ENCODE peak calls at places on chromosome X, in six cellular contexts. R, U, B, E, Q and X are unnamed samples.

GRCh38 chrX:132488092-132488749 is 617 bp downstream of the MBNL3 start:
- DNase-seq in B (no peak), R (peak), U (no peak), Q (no peak), E (peak), X (no peak)

GRCh38 chrX:32024072-32024471 is 952.2 kb upstream of the FTHL17 start:
- DNase-seq in R (no peak), B (no peak), E (no peak), U (no peak), Q (no peak), X (no peak)

GRCh38 chrX:124228849-124229248 is 103.6 kb upstream of the TEX13D start:
- DNase-seq in Q (no peak), B (no peak), E (no peak), R (no peak), U (no peak), X (no peak)

GRCh38 chrX:25084446-25084845 is 68.7 kb upstream of the ARX start:
- DNase-seq in U (no peak), Q (no peak), B (no peak), R (no peak), E (no peak), X (no peak)

GRCh38 chrX:126489141-126489540 is 63.5 kb downstream of the DCAF12L1 start:
- DNase-seq in B (no peak), Q (no peak), U (no peak), E (no peak), R (no peak), X (no peak)

GRCh38 chrX:121733514-121733913 is 686.1 kb downstream of the GLUD2 start:
- DNase-seq in E (no peak), Q (no peak), U (no peak), B (no peak), R (peak), X (no peak)

GRCh38 chrX:15864629-15865028 is 10.0 kb upstream of the AP1S2 start:
- DNase-seq in Q (no peak), B (no peak), U (no peak), E (no peak), R (peak), X (no peak)

GRCh38 chrX:74346124-74346523 is 42.1 kb downstream of the ZCCHC13 start:
- DNase-seq in R (peak), B (no peak), U (no peak), E (no peak), Q (no peak), X (no peak)

GRCh38 chrX:131861088-131861787 is 161.9 kb upstream of the STK26 start:
- DNase-seq in Q (no peak), U (no peak), E (no peak), B (no peak), R (no peak), X (no peak)

GRCh38 chrX:2498781-2499302 is 1.9 kb downstream of the DHRSX start:
- DNase-seq in U (peak), E (no peak), Q (no peak), R (peak), B (no peak), X (no peak)

GRCh38 chrX:11702420-11702819 is 36.7 kb upstream of the ARHGAP6 start:
- DNase-seq in E (no peak), Q (no peak), R (no peak), U (no peak), B (no peak), X (no peak)

GRCh38 chrX:11893933-11894710 is 136.1 kb downstream of the MSL3 start:
- DNase-seq in E (no peak), U (no peak), R (peak), B (no peak), Q (no peak), X (no peak)

GRCh38 chrX:150886381-150886780 is 12.1 kb downstream of the CD99L2 start:
- DNase-seq in R (no peak), U (no peak), E (no peak), Q (no peak), B (no peak), X (no peak)

GRCh38 chrX:132842839-132843238 is 115.6 kb downstream of the HS6ST2 start:
- DNase-seq in E (no peak), U (no peak), Q (no peak), R (no peak), B (no peak), X (no peak)

GRCh38 chrX:122934131-122934530 is 249.9 kb upstream of the GRIA3 start:
- DNase-seq in B (no peak), E (no peak), U (no peak), R (no peak), Q (no peak), X (no peak)

GRCh38 chrX:10177620-10178019 is 20.8 kb downstream of the CLCN4 start:
- DNase-seq in R (peak), E (no peak), B (no peak), Q (no peak), U (no peak), X (no peak)

GRCh38 chrX:110138557-110138956 is 135.6 kb downstream of the TMEM164 start:
- DNase-seq in U (no peak), E (no peak), B (no peak), Q (no peak), R (no peak), X (no peak)

GRCh38 chrX:29726811-29727210 is 488.6 kb upstream of the MAGEB2 start:
- DNase-seq in Q (no peak), E (no peak), R (no peak), U (no peak), B (no peak), X (no peak)

GRCh38 chrX:47191331-47191730 is 2.3 kb upstream of the UBA1 start:
- DNase-seq in Q (peak), B (no peak), E (peak), U (peak), R (no peak), X (peak)

GRCh38 chrX:140664939-140665338 is 44.6 kb upstream of the LINC00632 start:
- DNase-seq in R (peak), B (no peak), E (peak), Q (peak), U (no peak), X (peak)

GRCh38 chrX:16711219-16712115 is 1.0 kb downstream of the CTPS2 start:
- DNase-seq in U (no peak), E (peak), R (no peak), B (no peak), Q (no peak), X (peak)

GRCh38 chrX:103688949-103689348 is 2.5 kb upstream of the MORF4L2 start:
- DNase-seq in E (peak), R (peak), B (no peak), Q (no peak), U (no peak), X (peak)

GRCh38 chrX:133783273-133783672 is 202.1 kb downstream of the GPC3 start:
- DNase-seq in Q (peak), R (no peak), B (no peak), E (peak), U (no peak), X (peak)

GRCh38 chrX:56800801-56801200 is 71.8 kb downstream of the NBDY start:
- DNase-seq in B (no peak), E (peak), Q (no peak), U (peak), R (no peak), X (peak)

GRCh38 chrX:95949588-95949987 is 735.1 kb upstream of the DIAPH2 start:
- DNase-seq in E (no peak), Q (no peak), B (no peak), U (no peak), R (no peak), X (no peak)
- TF ChIP-seq CTCF in E (no peak), Q (no peak), B (no peak), U (no peak), R (no peak), X (no peak)

GRCh38 chrX:36898301-36898700 is 109.9 kb upstream of the FAM47C start:
- DNase-seq in B (no peak), Q (no peak), U (no peak), R (no peak), E (peak), X (peak)
- TF ChIP-seq CTCF in B (peak), Q (peak), U (peak), R (peak), E (peak), X (peak)

GRCh38 chrX:152901816-152902501 is 4.1 kb downstream of the ZNF185 start:
- DNase-seq in B (no peak), E (no peak), U (no peak), R (peak), Q (no peak), X (no peak)

GRCh38 chrX:152899111-152899873 is 1.4 kb downstream of the ZNF185 start:
- DNase-seq in E (no peak), U (no peak), R (no peak), B (no peak), Q (no peak), X (no peak)

GRCh38 chrX:152898442-152898841 is 575 bp downstream of the ZNF185 start:
- DNase-seq in Q (no peak), B (no peak), U (no peak), E (no peak), R (no peak), X (no peak)

GRCh38 chrX:152900937-152901445 is 3.1 kb downstream of the ZNF185 start:
- DNase-seq in B (no peak), U (no peak), R (no peak), E (no peak), Q (no peak), X (no peak)

GRCh38 chrX:152899874-152900719 is 2.2 kb downstream of the ZNF185 start:
- DNase-seq in R (no peak), Q (no peak), U (no peak), B (no peak), E (no peak), X (no peak)
- TF ChIP-seq CTCF in R (no peak), Q (no peak), U (no peak), B (no peak), E (no peak), X (no peak)

DNA sequence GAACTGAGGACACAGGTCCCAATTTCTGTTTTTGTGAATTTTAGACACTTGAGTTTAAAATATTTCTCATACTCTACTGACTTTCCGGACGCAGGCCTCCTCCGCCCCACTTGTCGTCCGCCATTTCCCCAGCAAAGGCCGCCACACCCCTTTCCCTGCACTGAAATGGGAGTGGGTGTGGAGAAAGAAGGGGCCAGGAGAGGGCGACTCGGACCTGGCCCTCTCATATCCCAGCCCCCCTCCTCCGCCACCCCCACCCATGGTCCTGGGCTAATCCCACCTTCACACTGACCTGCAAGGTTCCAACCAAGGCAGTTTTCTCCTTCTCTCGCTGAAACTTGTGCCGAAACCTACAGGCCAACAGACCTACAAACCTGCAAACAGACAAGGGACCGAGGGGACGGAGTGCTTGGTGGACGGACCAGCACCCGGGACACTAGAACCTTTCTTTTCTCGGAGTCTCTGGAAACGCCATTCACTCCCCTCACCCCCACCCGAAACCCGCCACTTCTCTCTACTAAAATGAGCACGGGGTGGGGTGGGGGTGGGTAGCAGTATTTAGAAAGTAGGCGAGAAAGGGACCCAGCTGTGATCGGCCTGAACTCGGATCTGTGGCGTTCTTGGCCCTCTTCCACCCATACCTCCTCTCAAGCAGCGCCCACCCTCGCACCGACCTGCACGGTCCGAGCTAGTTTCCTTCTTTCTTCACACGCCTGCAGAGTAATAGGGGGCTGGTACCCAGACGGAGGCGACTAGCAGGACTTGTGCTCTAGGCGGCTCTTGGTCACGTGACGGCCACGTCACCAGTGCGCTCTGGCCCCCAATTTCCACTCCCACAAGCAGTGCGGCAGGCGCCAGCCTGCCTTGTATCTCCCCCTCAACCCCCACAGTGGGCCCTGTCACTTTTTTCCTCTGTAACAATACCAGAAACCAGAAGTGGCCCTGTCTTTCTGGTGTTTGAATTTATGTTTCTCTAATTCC is at the start of gene ARMCX6:
- DNase-seq in R (peak), B (peak), E (peak), Q (peak), U (peak), X (peak)
- TF ChIP-seq CTCF in R (peak), B (peak), E (peak), Q (peak), U (peak), X (peak)

DNA sequence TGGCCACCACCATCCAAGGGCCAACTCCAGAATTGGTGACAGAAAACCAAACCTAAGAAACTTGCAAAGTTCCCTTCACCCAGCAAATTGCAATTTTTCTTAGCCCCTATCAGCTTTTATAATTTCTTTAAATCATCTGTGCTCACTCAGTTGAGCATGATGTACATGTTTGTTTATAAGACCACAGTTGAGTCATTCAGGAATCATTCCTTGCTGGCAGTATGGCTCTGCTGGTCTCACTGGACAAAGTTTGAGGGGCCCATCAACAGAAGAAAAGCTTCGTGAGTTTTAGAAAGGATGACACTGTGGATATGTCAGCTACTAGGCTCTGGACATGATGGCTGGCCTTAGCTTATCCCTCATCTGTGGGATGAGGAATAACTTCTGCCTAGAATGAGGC is 4.0 kb downstream of the TRPC5 start:
- DNase-seq in U (no peak), R (peak), Q (no peak), E (no peak), B (no peak), X (no peak)
- TF ChIP-seq CTCF in U (no peak), R (no peak), Q (no peak), E (no peak), B (no peak), X (no peak)

GRCh38 chrX:108224218-108224617 is 132.6 kb downstream of the ATG4A start:
- DNase-seq in E (no peak), R (no peak), B (no peak), U (no peak), Q (no peak), X (no peak)

GRCh38 chrX:108223606-108224005 is 132.0 kb downstream of the ATG4A start:
- DNase-seq in U (no peak), Q (no peak), B (no peak), R (peak), E (no peak), X (no peak)

GRCh38 chrX:108221481-108221880 is 129.9 kb downstream of the ATG4A start:
- DNase-seq in R (no peak), E (no peak), U (no peak), B (no peak), Q (no peak), X (no peak)

GRCh38 chrX:108225456-108225730 is 133.8 kb downstream of the ATG4A start:
- DNase-seq in U (no peak), R (peak), Q (no peak), B (no peak), E (no peak), X (no peak)

DNA sequence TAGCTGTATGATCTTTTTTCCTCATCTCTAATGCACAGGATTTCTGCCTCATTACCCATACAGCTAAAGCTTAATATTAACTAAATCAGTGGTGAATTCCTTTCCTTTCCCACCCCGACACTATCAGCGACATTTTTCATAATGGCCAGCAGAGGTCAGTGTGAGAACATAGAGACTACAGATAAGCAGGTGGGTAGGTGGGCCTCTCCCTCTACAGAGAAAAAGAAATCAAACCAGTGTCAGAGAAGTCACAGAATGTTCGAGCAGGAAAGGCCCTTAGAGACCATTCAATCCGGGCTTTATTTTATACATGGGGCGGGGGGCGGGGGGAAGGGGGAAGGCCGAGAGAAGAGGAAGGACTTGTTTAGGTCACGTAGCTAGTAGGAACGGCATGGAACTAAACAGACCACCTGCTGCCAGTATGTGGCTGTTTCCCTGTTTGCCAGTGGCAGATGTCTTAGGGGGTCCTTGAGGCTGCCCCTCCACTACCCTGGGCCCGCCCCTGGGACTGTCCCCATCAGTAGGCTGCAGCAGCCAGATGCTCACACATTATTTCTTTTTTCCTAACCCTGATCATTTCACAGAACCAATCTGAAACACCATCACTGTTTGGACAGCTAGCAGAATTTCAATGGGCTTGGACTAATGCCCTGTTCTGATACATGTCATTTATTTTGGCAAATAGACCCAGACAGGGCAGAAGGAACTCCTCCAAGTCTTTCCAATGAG is 133.3 kb downstream of the ATG4A start:
- DNase-seq in B (no peak), U (no peak), E (peak), Q (no peak), R (peak), X (peak)
- TF ChIP-seq CTCF in B (peak), U (peak), E (peak), Q (peak), R (peak), X (peak)

GRCh38 chrX:149647505-149647904 is 15.9 kb upstream of the TMEM185A start:
- DNase-seq in Q (no peak), U (no peak), B (no peak), R (no peak), E (no peak), X (no peak)
- TF ChIP-seq CTCF in Q (no peak), U (no peak), B (no peak), R (no peak), E (no peak), X (no peak)

DNA sequence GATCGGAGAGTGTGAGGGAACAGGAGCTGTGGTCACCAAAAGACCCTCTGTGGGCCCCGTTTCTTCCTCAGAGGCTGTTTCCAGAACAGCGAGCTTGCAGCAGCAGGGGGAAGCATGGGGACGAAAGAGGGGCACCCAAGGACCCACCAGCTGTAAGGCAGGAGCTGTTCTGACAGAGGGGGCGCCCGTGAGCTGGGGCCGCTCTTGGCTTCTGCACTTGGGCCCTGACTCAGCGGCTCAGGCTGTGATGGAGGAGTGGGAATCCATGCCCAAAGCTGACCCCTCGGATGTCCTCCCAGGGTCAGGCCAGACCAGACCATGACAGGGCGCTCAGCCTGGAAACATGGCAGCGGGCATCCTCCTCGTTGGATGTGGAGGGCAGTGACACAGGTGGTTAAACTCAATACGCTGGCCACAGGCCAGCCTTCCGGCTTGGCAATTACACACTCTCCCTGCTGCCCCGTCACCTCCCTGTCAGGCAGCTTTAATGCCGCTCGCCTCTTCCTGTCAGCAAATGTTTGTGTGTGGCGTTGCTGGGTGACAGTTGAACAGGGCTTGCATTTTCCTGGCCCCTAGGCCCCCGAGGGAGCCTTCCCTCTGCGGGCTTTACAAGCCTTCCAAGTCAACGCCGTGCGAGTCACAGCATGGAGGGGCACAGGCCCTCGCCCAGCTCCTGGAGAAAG is 620.2 kb downstream of the BCOR start:
- DNase-seq in Q (no peak), E (peak), B (no peak), R (peak), U (peak), X (no peak)
- TF ChIP-seq CTCF in Q (peak), E (peak), B (no peak), R (no peak), U (no peak), X (no peak)

DNA sequence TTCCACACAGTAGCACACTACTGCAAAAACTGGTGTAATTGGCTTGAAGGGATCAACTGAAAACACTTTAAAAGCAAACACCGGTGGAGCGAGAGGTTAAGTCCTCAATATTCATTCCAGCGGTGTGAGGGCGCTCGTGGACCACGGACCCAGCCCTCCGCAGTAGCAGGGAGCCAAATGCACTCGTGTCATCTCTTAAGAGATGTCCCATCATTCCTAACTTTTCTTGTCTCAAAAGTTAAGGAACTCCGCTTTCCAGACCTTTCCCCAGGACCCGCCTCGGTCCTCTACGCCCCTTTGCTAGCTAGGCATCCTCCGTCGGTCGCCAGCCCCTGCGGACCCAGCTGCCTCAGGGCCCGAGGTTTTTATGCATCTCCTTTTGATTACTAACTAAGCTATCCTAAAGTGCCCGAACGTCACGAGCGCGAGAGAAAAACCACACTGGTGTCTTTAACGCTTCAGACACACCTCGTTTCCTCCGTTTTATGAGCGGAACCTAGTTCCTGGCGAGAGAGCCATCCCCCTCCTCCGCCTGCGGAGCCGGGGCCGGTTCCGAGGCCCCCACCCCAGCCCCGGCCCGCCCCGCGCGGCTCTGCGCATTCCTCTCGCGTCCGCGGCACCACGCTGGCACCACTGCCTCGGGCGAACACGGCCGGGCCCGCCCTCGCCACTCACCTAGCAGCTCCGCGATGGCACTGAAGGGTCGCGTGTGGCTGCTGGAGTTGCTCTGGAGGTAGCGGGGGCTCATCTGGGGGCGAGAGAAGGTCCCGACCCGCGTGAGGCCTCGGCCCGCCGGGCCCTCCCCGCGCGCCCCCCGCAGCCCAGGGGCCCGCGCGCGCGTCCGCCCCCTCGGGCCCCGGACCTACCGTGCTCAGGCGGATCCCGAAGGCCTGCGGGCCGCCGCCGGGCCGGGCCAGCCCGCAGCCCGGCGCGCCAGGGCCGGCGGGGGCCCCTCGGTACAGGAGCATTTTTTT is 723 bp downstream of the MORC4 start:
- DNase-seq in U (peak), Q (no peak), B (peak), R (peak), E (peak), X (peak)
- TF ChIP-seq CTCF in U (peak), Q (peak), B (peak), R (peak), E (peak), X (peak)

GRCh38 chrX:154358829-154359228 is 15.6 kb downstream of the FLNA start:
- DNase-seq in E (no peak), Q (no peak), U (no peak), B (no peak), R (no peak), X (no peak)
- TF ChIP-seq CTCF in E (no peak), Q (no peak), U (no peak), B (no peak), R (no peak), X (no peak)